ENCODE peak calls at places on chromosomes 11 and 22, in four cellular contexts. P is mammary epithelial cell, T is IMR-90, C is HCT116. A is an unnamed sample.

GRCh38 chr11:29282088-29282487 is 734.7 kb downstream of the KCNA4 start:
- DNase-seq in P (peak), T (peak), C (peak), A (peak)

GRCh38 chr11:26319906-26320305 is 12.0 kb upstream of the ANO3 start:
- DNase-seq in P (peak), T (no peak), C (no peak), A (no peak)

GRCh38 chr11:118003456-118003855 is 17.3 kb downstream of the IL10RA start:
- DNase-seq in P (no peak), T (no peak), C (no peak), A (no peak)

GRCh38 chr11:85307381-85307780 is 319.8 kb downstream of the DLG2 start:
- DNase-seq in P (no peak), T (no peak), C (no peak), A (peak)

GRCh38 chr11:8794126-8794525 is 111.5 kb downstream of the RPL27A start:
- DNase-seq in P (no peak), T (no peak), C (no peak), A (no peak)

GRCh38 chr22:26431151-26431995 is 2.3 kb downstream of the ASPHD2 start:
- DNase-seq in P (no peak), T (no peak), C (no peak), A (no peak)

GRCh38 chr11:111393096-111393495 is 14.0 kb upstream of the POU2AF1 start:
- DNase-seq in P (peak), T (no peak), C (no peak), A (no peak)

GRCh38 chr11:70769106-70769505 is 370.8 kb downstream of the CTTN start:
- DNase-seq in P (no peak), T (no peak), C (no peak), A (peak)

GRCh38 chr11:121194731-121195596 is 93.9 kb downstream of the TECTA start:
- DNase-seq in P (peak), T (peak), C (peak), A (peak)

GRCh38 chr11:82995276-82995675 is 76.4 kb downstream of the RAB30 start:
- DNase-seq in P (no peak), T (no peak), C (no peak), A (no peak)

GRCh38 chr11:11567862-11568650 is 53.7 kb downstream of the GALNT18 start:
- DNase-seq in P (peak), T (peak), C (peak), A (peak)

GRCh38 chr11:34234086-34234740 is 123.6 kb downstream of the ABTB2 start:
- DNase-seq in P (peak), T (peak), C (peak), A (peak)

GRCh38 chr11:66974724-66975402 is at the start of gene C11orf86:
- DNase-seq in P (no peak), T (no peak), C (no peak), A (no peak)

GRCh38 chr22:43435851-43436535 is 24.2 kb downstream of the MPPED1 start:
- DNase-seq in P (no peak), T (no peak), C (no peak), A (peak)

GRCh38 chr22:28600546-28601143 is 79.0 kb downstream of the TTC28 start:
- DNase-seq in P (peak), T (peak), C (peak), A (no peak)

GRCh38 chr11:134725211-134725610 is 313.2 kb upstream of the B3GAT1 start:
- DNase-seq in P (no peak), T (no peak), C (no peak), A (no peak)

GRCh38 chr11:83403990-83404389 is 117.8 kb upstream of the CCDC90B start:
- DNase-seq in P (no peak), T (no peak), C (no peak), A (no peak)

GRCh38 chr11:43072096-43072495 is 239.7 kb upstream of the API5 start:
- DNase-seq in P (no peak), T (no peak), C (no peak), A (no peak)

GRCh38 chr11:110311783-110312578 is 15.6 kb upstream of the RDX start:
- DNase-seq in P (no peak), T (peak), C (no peak), A (peak)

GRCh38 chr11:94193288-94193687 is 64.6 kb downstream of the PANX1 start:
- DNase-seq in P (peak), T (peak), C (no peak), A (peak)

GRCh38 chr22:48353116-48353947 is 1474.3 kb downstream of the BRD1 start:
- DNase-seq in P (no peak), T (no peak), C (no peak), A (peak)

GRCh38 chr22:47187558-47187957 is 425.1 kb downstream of the TBC1D22A start:
- DNase-seq in P (no peak), T (no peak), C (no peak), A (peak)

GRCh38 chr22:39677967-39678366 is 107.4 kb downstream of the CACNA1I start:
- DNase-seq in P (no peak), T (no peak), C (no peak), A (no peak)

GRCh38 chr11:12280199-12280837 is 97.1 kb upstream of the PARVA start:
- DNase-seq in P (no peak), T (no peak), C (no peak), A (no peak)

GRCh38 chr11:35163707-35164496 is 24.9 kb downstream of the CD44 start:
- DNase-seq in P (no peak), T (peak), C (no peak), A (no peak)

GRCh38 chr22:17267661-17268330 is 48.6 kb upstream of the ADA2 start:
- DNase-seq in P (no peak), T (no peak), C (no peak), A (peak)

GRCh38 chr22:19691721-19692341 is 22.5 kb upstream of the SEPTIN5 start:
- DNase-seq in P (peak), T (peak), C (peak), A (peak)

GRCh38 chr11:124670732-124671131 is 2.8 kb downstream of the SIAE start:
- DNase-seq in P (no peak), T (peak), C (no peak), A (no peak)

GRCh38 chr11:7364660-7365059 is 113.0 kb downstream of the SYT9 start:
- DNase-seq in P (no peak), T (no peak), C (no peak), A (no peak)
- H3K4me2 ChIP-seq in P (no peak), T (no peak), C (no peak), A (no peak)

GRCh38 chr11:80412604-80413003 is 971.8 kb upstream of the TENM4 start:
- DNase-seq in P (no peak), T (no peak), C (no peak), A (no peak)
- H2AFZ ChIP-seq in P (no peak), T (no peak), C (no peak), A (no peak)

GRCh38 chr11:2912038-2912410 is 17.2 kb downstream of the PHLDA2 start:
- DNase-seq in P (no peak), T (no peak), C (no peak), A (no peak)
- H3K4me2 ChIP-seq in P (peak), T (no peak), C (peak), A (no peak)

DNA sequence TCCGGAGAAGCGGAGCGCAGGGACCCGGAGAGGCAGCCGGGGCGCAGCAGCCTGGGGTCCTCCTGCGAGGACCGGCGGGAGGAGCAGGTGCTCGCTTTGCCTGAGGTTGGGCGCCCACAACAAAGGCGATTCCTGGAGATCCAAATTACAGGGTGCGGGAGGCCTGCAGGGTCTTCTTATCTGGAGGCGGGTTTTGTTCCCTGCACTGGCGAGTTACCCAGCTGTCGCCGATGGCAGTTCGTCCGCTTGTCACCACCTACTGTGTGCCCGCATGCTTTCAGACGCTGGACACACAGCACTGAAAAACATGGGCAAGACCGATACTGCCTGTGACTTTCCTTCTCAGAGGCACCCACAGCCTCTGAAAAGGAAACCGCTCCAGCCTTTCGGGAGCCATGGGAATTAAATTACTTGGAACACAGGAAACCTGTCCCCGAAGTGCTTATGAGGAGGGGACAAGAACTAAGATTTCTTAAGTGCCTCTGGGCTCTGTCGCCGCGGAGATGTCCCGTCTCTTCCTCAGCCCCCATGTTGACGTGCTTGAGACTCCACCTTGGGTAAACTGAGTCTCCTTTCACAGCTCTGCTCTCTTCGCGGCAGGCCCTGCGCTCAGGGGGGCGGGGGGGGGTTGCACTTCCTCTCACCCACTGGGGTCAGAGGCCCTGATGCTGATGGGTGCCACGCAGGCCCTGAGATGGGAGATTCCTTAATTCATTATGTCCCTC is 1.3 kb upstream of the ZFTA start:
- DNase-seq in P (no peak), T (no peak), C (no peak), A (peak)
- H2AFZ ChIP-seq in P (peak), T (peak), C (no peak), A (peak)

GRCh38 chr11:130002846-130003716 is 446 bp upstream of the PRDM10 start:
- DNase-seq in P (peak), T (peak), C (peak), A (peak)
- H3K4me2 ChIP-seq in P (peak), T (peak), C (peak), A (peak)

GRCh38 chr22:36236338-36237319 is 2.7 kb downstream of the APOL2 start:
- DNase-seq in P (no peak), T (no peak), C (no peak), A (no peak)

GRCh38 chr22:36237462-36238347 is 1.6 kb downstream of the APOL2 start:
- DNase-seq in P (no peak), T (no peak), C (no peak), A (peak)

GRCh38 chr22:36239401-36240171 is at the start of gene APOL2:
- DNase-seq in P (peak), T (peak), C (peak), A (peak)

GRCh38 chr22:36238348-36239149 is 778 bp downstream of the APOL2 start:
- DNase-seq in P (no peak), T (no peak), C (no peak), A (no peak)

DNA sequence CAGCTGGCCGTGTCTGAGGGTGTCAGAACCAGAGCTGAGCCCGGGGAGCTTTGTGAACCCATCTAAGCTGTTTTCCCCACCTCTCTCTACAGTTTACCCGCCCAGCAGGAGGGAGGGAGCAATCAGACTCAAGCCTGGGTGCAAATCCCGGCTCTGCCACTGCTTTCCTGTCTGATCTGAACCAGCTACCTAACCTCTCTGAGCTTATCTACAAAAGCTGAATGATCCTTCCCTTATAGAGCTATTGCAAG is 252 bp downstream of the APOL2 start:
- DNase-seq in P (no peak), T (no peak), C (no peak), A (no peak)
- H2AFZ ChIP-seq in P (peak), T (peak), C (peak), A (peak)

GRCh38 chr11:47378011-47378835 is at the start of gene SPI1:
- DNase-seq in P (no peak), T (no peak), C (no peak), A (peak)
- H3K4me2 ChIP-seq in P (no peak), T (no peak), C (no peak), A (no peak)

GRCh38 chr11:69008774-69009440 is 4.1 kb downstream of the MRGPRF start:
- DNase-seq in P (peak), T (peak), C (peak), A (peak)
- H2AFZ ChIP-seq in P (peak), T (peak), C (no peak), A (no peak)

DNA sequence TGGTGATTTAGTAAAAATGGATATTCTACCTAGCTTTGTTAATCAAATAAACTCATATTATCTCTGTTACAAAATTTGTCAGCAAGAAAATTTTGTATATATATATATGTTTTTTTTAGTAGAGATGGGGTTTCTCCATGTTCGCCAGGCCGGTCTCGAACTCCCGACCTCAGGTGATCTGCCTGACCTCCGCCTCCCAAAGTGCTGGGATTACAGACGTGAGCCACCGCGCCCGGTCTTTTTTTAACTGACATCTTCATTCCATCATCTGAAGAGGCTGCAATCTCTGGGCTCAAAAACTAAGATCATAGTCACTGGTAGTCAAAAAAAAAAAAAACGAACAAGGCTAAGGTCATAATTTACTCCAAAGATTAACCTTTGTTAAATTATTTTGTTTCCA is 5.3 kb upstream of the KLHDC7B start:
- DNase-seq in P (no peak), T (no peak), C (no peak), A (no peak)
- H3K4me2 ChIP-seq in P (no peak), T (no peak), C (no peak), A (no peak)

GRCh38 chr11:36452231-36452630 is 57.8 kb downstream of the TRAF6 start:
- DNase-seq in P (peak), T (peak), C (no peak), A (no peak)
- H2AFZ ChIP-seq in P (no peak), T (peak), C (no peak), A (no peak)